ENCODE peak calls at places on chromosomes 13 and 19, in eight cellular contexts. N, I, X, B, S, G, F and U are unnamed samples.
A peak's percentile ranks its signal among the peaks of the same experiment; 100 is the strongest.

GRCh38 chr19:34867631-34868030 is 59.1 kb upstream of the ZNF30 start:
- DNase-seq in N (no peak), I (no peak), X (no peak), B (no peak), S (no peak), G (no peak), F (no peak), U (no peak)

GRCh38 chr19:30224689-30225606 is 147.2 kb upstream of the ZNF536 start:
- DNase-seq in N (no peak), I (no peak), X (no peak), B (no peak), S (no peak), G (no peak), F (no peak), U (no peak)

GRCh38 chr13:44048326-44048725 is 168.6 kb downstream of the LACC1 start:
- DNase-seq in N (no peak), I (no peak), X (no peak), B (no peak), S (no peak), G (no peak), F (no peak), U (no peak)

GRCh38 chr13:29435125-29435911 is 160.2 kb downstream of the SLC7A1 start:
- DNase-seq in N (peak; percentile 99), I (no peak), X (no peak), B (no peak), S (no peak), G (no peak), F (peak; percentile 45), U (no peak)

GRCh38 chr19:33085570-33086128 is 4.7 kb downstream of the GPATCH1 start:
- DNase-seq in N (no peak), I (no peak), X (no peak), B (no peak), S (no peak), G (no peak), F (no peak), U (no peak)

GRCh38 chr13:51841732-51842131 is 3.2 kb downstream of the TMEM272 start:
- DNase-seq in N (no peak), I (no peak), X (no peak), B (no peak), S (no peak), G (no peak), F (no peak), U (no peak)

GRCh38 chr13:53126803-53127202 is 98.2 kb downstream of the OLFM4 start:
- DNase-seq in N (peak; percentile 82), I (no peak), X (no peak), B (peak; percentile 30), S (no peak), G (no peak), F (no peak), U (no peak)

GRCh38 chr13:20360835-20361412 is 128.8 kb upstream of the GJB6 start:
- DNase-seq in N (peak; percentile 35), I (no peak), X (no peak), B (no peak), S (no peak), G (no peak), F (no peak), U (no peak)

GRCh38 chr19:58385313-58386165 is 1.5 kb upstream of the RPS5 start:
- DNase-seq in N (no peak), I (no peak), X (no peak), B (no peak), S (no peak), G (peak; percentile 54), F (no peak), U (no peak)

GRCh38 chr19:48635263-48635965 is 1.8 kb downstream of the DBP start:
- DNase-seq in N (no peak), I (no peak), X (peak; percentile 81), B (peak; percentile 80), S (peak; percentile 73), G (peak; percentile 91), F (no peak), U (peak; percentile 80)

GRCh38 chr19:489418-490196 is 6.7 kb upstream of the MADCAM1 start:
- DNase-seq in N (peak; percentile 30), I (no peak), X (no peak), B (no peak), S (no peak), G (no peak), F (no peak), U (no peak)

GRCh38 chr13:47813683-47814082 is 187.4 kb downstream of the SUCLA2 start:
- DNase-seq in N (no peak), I (no peak), X (no peak), B (no peak), S (no peak), G (no peak), F (no peak), U (no peak)

GRCh38 chr13:31774186-31774585 is 34.9 kb downstream of the RXFP2 start:
- DNase-seq in N (peak; percentile 42), I (no peak), X (no peak), B (no peak), S (no peak), G (no peak), F (no peak), U (no peak)

GRCh38 chr13:33497146-33497845 is 211.7 kb upstream of the STARD13 start:
- DNase-seq in N (peak; percentile 51), I (no peak), X (no peak), B (no peak), S (no peak), G (no peak), F (no peak), U (no peak)

GRCh38 chr13:48653074-48654054 is at the start of gene CYSLTR2:
- DNase-seq in N (peak; percentile 49), I (no peak), X (no peak), B (no peak), S (no peak), G (no peak), F (no peak), U (no peak)

GRCh38 chr13:106496072-106496997 is 39.1 kb downstream of the EFNB2 start:
- DNase-seq in N (no peak), I (no peak), X (no peak), B (no peak), S (no peak), G (no peak), F (no peak), U (no peak)

GRCh38 chr13:110687736-110688135 is 18.2 kb downstream of the CARS2 start:
- DNase-seq in N (no peak), I (no peak), X (no peak), B (no peak), S (no peak), G (no peak), F (no peak), U (no peak)

GRCh38 chr13:102799544-102800144 is 725 bp downstream of the BIVM start:
- DNase-seq in N (peak; percentile 25), I (peak; percentile 26), X (no peak), B (no peak), S (peak; percentile 8), G (peak; percentile 78), F (no peak), U (peak; percentile 18)

GRCh38 chr13:110312669-110313031 is 5.6 kb downstream of the COL4A2 start:
- DNase-seq in N (peak; percentile 73), I (no peak), X (no peak), B (no peak), S (no peak), G (no peak), F (no peak), U (no peak)

GRCh38 chr13:32811297-32811800 is 204.9 kb upstream of the KL start:
- DNase-seq in N (peak; percentile 35), I (no peak), X (no peak), B (peak; percentile 31), S (peak; percentile 37), G (no peak), F (no peak), U (no peak)

GRCh38 chr13:50393641-50394040 is 378.4 kb downstream of the KCNRG start:
- DNase-seq in N (peak; percentile 32), I (no peak), X (no peak), B (no peak), S (no peak), G (no peak), F (no peak), U (no peak)

GRCh38 chr13:44710576-44710975 is 134.4 kb upstream of the TSC22D1 start:
- DNase-seq in N (peak; percentile 93), I (no peak), X (peak; percentile 23), B (no peak), S (no peak), G (no peak), F (peak; percentile 83), U (no peak)

GRCh38 chr13:101115762-101116161 is 300.5 kb downstream of the NALCN start:
- DNase-seq in N (peak; percentile 10), I (no peak), X (no peak), B (no peak), S (no peak), G (no peak), F (no peak), U (no peak)
- TF ChIP-seq CTCF in N (peak; percentile 25), I (no peak), X (no peak), B (no peak), S (no peak), G (no peak), F (peak; percentile 33), U (no peak)

DNA sequence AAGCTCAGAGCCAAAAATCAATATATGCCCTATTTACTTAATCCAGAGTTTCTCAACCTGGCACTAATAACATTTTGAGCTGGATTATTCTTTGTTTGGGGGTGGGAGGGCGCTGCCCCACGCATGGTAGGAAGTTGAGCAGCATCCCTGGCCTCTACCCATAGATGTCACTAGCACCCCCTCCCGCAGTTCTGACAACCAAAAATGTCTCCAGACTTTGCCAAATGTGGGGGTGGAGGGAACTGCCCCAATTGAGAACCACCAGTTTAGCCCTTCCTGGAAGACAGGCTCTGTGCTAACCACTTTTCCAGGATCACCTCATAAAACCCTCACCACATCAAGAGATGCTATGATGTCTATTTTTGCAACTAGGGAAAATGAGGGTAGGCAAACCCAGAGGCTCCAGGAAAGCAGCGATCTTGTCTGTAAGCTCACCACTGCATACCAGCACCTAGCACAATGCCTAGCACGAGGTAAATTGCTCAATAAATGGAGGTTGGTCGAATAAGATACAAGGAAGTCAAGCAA is 1.1 kb downstream of the TRIR start:
- DNase-seq in N (peak; percentile 74), I (no peak), X (peak; percentile 33), B (peak; percentile 28), S (no peak), G (no peak), F (no peak), U (no peak)
- TF ChIP-seq CTCF in N (peak; percentile 45), I (peak; percentile 28), X (peak; percentile 50), B (peak; percentile 22), S (no peak), G (no peak), F (peak; percentile 49), U (no peak)

GRCh38 chr19:2661615-2662014 is 40.9 kb downstream of the GNG7 start:
- DNase-seq in N (peak; percentile 39), I (no peak), X (no peak), B (no peak), S (no peak), G (no peak), F (no peak), U (no peak)
- TF ChIP-seq CTCF in N (peak; percentile 34), I (peak; percentile 7), X (no peak), B (no peak), S (no peak), G (no peak), F (no peak), U (no peak)

DNA sequence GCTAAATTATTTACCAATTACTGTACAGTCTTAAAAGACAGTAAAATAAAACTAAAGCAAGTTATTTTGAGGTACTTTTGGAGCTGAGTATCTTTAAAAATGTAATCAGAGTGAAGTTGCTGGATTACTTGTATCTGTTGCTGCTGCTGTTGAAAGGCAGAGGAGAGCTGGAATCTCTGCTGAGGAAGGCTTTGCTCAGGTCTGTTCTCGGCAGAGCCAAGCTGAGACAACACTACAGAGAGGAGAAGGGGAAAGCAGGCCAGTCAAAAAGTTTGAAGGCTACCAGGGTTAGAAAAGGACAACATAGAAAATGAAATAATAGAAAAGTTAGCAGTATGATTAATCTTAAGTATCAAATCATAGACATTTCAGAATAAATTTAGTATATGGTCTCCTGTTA is 9.8 kb downstream of the EXOSC8 start:
- DNase-seq in N (no peak), I (no peak), X (no peak), B (no peak), S (no peak), G (no peak), F (no peak), U (no peak)
- TF ChIP-seq CTCF in N (no peak), I (no peak), X (no peak), B (no peak), S (no peak), G (no peak), F (no peak), U (no peak)